ENCODE peak calls at places on chromosome 9, in seven cellular contexts. H is iPS DF 6.9; A is naive thymus-derived CD4-positive, alpha-beta T cell; S is A549; O is psoas muscle; U is heart right ventricle; P is suprapubic skin. M is an unnamed sample. For H3K9me3, the result is how much of the 10 kb centered on the place peaks cover.

GRCh38 chr9:93730213-93730612 is 153.8 kb downstream of the PHF2 start:
- DNase-seq in H (no peak), A (no peak), S (no peak), O (no peak), U (no peak), P (no peak), M (no peak)

GRCh38 chr9:73152445-73152844 is 780 bp downstream of the ANXA1 start:
- DNase-seq in H (no peak), A (no peak), S (no peak), O (no peak), U (no peak), P (no peak), M (no peak)

GRCh38 chr9:81627481-81627880 is 61.9 kb downstream of the TLE1 start:
- DNase-seq in H (no peak), A (no peak), S (no peak), O (no peak), U (no peak), P (no peak), M (no peak)

GRCh38 chr9:98241357-98242104 is 13.9 kb downstream of the TBC1D2 start:
- DNase-seq in H (no peak), A (no peak), S (no peak), O (no peak), U (no peak), P (no peak), M (no peak)

GRCh38 chr9:116198344-116198743 is 44.8 kb downstream of the PAPPA start:
- DNase-seq in H (no peak), A (no peak), S (no peak), O (no peak), U (no peak), P (no peak), M (no peak)

GRCh38 chr9:120439147-120439546 is 140.8 kb downstream of the CDK5RAP2 start:
- DNase-seq in H (peak), A (no peak), S (peak), O (no peak), U (no peak), P (no peak), M (no peak)

GRCh38 chr9:91174772-91175171 is 186.9 kb downstream of the AUH start:
- DNase-seq in H (no peak), A (peak), S (no peak), O (no peak), U (no peak), P (no peak), M (no peak)

GRCh38 chr9:38641142-38641541 is 20.7 kb upstream of the ANKRD18A start:
- DNase-seq in H (no peak), A (no peak), S (no peak), O (no peak), U (no peak), P (no peak), M (no peak)

GRCh38 chr9:25716220-25716872 is 38.1 kb upstream of the TUSC1 start:
- DNase-seq in H (peak), A (no peak), S (peak), O (no peak), U (peak), P (no peak), M (no peak)

GRCh38 chr9:69121155-69122085 is 52.7 kb upstream of the TJP2 start:
- DNase-seq in H (no peak), A (peak), S (peak), O (peak), U (peak), P (peak), M (no peak)

GRCh38 chr9:68978054-68978453 is 35.9 kb downstream of the PRKACG start:
- DNase-seq in H (no peak), A (no peak), S (no peak), O (no peak), U (no peak), P (no peak), M (no peak)

GRCh38 chr9:4499917-4500316 is 9.6 kb downstream of the SLC1A1 start:
- DNase-seq in H (no peak), A (no peak), S (no peak), O (no peak), U (no peak), P (no peak), M (no peak)

GRCh38 chr9:95088421-95089161 is 228.9 kb downstream of the FANCC start:
- DNase-seq in H (no peak), A (no peak), S (no peak), O (no peak), U (no peak), P (no peak), M (no peak)
- H3K9me3 ChIP-seq in H (under half), A (under half), S (under half), O (under half), U (under half), P (under half), M (under half)

DNA sequence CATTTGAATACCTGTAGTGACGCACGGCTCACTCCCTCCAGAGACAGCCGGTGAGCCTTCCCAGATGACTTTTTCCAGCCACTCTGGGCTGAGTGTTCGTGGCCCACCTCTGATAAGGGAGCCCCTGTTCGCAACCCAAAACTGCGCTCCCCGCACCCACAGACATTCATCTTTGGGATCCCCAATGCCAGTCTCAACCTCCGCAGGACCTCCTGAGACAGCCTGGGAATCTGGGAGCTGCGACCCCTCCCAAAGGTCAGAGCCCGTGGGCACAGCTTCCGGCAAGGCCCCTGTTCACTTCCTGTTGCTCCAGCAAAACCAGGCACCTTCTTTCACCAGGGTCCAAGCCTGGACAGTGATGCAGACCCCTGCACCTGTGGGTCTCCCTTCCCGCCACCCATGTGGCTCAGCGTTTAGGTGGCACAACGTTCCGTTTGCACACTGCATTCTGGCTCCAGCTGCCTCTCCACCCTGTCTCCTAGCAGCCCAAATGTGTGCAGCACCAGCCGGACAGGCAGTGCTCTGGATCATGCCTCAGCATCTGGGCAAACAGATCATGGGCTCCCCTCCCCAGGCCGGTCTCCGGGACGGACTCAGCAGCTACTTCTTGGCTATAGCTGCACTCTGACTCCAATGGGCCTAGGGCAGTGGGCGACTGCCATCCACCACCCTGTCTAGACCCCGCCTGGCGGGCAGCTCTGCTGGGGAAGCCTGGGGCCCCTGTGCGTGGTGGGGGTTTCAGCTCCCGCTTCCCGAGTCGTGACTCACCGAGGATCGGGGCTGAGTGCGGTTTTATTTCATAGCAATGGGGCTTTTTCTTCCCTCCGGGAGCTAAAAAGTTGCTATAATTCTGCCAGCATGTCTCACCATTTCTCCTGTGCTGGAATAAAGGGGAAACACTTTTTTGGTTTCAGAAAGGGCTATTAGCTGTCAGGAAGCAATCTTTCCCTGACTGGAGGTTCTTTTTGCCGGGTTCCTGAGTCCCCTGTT is 156.0 kb downstream of the OLFM1 start:
- DNase-seq in H (no peak), A (no peak), S (no peak), O (peak), U (no peak), P (no peak), M (no peak)
- H3K9me3 ChIP-seq in H (under half), A (under half), S (under half), O (under half), U (under half), P (under half), M (under half)

DNA sequence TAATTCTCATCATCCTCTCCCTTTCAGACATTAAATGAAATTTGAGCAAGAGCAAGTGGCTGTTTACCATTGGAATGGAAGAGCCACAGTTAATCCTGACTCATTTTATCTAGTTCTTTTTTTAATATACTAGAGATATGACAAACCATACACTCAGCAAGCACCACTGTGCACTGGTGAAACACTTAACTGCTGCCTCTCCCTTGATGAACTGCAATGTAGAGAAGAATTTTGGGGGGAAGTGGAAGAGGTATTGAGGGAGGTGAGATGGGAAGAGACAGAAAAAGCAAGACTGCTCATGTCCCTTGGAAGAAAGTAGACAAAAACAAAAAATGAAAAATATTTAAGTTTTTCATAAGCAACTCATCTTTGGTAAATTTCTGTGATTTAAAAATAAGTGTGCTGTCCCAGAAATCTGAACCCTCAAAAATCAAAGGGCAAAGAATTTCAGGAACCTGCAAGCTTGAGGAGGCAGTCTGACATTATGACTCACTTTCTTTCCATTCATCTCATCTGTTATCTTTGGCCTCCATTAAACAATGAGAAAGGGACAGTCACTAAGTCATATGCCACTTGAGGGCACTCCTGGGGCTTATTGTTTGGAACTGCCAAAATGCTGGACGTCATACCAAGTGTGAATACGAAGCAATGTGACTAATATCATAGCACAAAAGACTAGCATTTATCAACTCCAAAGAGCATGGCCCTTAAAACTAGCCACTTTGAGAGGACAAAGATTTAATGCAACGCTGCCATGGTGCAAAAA is 566.8 kb upstream of the DMAC1 start:
- DNase-seq in H (no peak), A (no peak), S (peak), O (no peak), U (no peak), P (no peak), M (no peak)
- H3K9me3 ChIP-seq in H (under half), A (under half), S (under half), O (under half), U (under half), P (under half), M (under half)

GRCh38 chr9:36750630-36751029 is 177.9 kb downstream of the MELK start:
- DNase-seq in H (no peak), A (no peak), S (no peak), O (no peak), U (no peak), P (no peak), M (no peak)
- H3K9me3 ChIP-seq in H (under half), A (under half), S (under half), O (under half), U (under half), P (under half), M (under half)

DNA sequence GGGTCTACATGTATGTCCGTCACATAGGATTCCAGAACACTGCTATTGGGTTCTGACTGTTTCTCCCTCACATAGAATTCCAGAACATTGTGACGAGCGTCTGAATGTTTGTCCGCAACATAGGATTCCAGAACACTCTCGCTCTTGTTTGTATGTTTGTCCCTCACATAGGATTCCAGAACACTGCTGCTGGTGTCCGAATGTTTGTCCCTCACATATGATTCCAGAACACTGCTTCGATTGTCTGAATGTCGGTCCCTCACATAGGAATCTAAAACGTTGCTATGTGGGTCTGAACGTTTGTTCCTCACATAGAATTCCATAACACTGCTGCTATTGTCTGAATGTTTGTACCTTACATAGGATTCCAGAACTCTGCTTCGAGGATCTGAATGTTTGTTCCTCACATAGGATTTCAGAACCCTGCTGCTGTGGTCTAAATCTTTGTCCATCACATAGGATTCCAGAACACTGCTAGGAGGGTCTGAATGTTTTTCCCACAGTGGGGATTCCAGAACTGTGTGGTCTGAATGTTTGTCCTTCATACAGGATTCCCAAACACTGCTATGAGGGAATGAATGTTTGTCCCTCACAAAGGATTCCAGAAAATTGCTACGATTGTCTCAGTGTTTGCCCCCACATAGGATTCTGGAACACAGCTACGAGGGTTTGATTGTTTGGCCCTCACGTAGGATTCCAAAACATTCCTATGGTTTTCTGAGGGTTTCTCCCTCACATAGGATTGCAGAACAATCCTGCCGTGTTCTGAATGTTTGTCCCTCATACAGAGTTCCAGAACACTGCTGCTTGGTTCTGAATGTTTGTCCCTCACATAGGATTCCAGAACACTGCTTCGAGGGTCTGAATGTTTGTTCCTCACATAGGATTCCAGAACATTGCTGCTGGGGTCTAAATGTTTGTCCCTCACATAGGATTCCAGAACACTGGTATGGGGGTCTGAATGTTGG is 220.5 kb downstream of the FOXD4L6 start:
- DNase-seq in H (no peak), A (no peak), S (no peak), O (no peak), U (no peak), P (no peak), M (no peak)
- H3K9me3 ChIP-seq in H (under half), A (half or more), S (half or more), O (half or more), U (half or more), P (half or more), M (under half)

GRCh38 chr9:103364753-103365152 is 369.6 kb downstream of the CYLC2 start:
- DNase-seq in H (no peak), A (no peak), S (peak), O (no peak), U (no peak), P (no peak), M (no peak)
- H3K9me3 ChIP-seq in H (under half), A (under half), S (under half), O (under half), U (under half), P (under half), M (under half)

GRCh38 chr9:131390990-131391389 is 2.9 kb upstream of the PRRC2B start:
- DNase-seq in H (no peak), A (no peak), S (no peak), O (no peak), U (no peak), P (no peak), M (no peak)
- H3K9me3 ChIP-seq in H (under half), A (under half), S (under half), O (under half), U (under half), P (under half), M (under half)

DNA sequence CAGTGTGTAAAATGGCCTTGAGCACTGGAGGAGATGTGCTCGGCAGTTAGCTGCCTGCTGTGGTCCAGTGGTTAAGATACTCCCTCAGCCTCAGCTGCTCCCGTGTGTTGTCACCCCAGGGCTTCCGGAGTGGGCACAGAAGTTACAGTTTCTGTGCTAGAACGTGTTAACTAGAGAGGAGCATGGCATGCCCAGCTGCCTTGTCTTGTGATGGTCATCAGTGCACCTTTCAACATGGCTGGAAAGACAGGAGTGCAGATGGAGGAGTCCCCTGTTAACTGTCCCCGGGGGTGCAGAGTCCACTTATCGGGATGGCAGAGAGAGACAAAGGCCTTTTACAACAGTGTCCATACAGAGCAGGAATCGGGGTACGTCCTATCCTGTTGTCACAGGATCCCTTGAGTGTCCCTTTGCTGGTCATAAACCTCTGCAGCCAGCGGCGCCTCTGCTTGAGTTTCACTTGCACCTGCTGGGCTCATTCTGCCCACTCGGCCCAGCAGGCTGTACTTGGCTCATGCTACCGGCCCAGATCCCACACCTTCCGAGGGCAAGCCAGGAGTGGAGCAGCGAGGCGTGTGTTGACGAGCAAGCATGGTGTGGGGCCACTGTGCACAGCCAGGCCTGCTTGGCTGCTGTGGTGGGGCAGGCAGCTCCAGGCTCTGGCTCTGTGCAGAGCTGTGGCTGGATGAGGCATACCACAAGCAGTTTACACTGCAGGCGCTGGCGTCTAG is 112.6 kb downstream of the EHMT1 start:
- DNase-seq in H (no peak), A (no peak), S (no peak), O (peak), U (no peak), P (peak), M (no peak)
- H3K9me3 ChIP-seq in H (under half), A (under half), S (under half), O (under half), U (under half), P (under half), M (under half)

GRCh38 chr9:137349471-137350033 is 47.5 kb upstream of the NRARP start:
- DNase-seq in H (no peak), A (no peak), S (no peak), O (no peak), U (no peak), P (no peak), M (no peak)
- H3K9me3 ChIP-seq in H (under half), A (under half), S (under half), O (under half), U (under half), P (under half), M (under half)